ENCODE peak calls at places on chromosomes 16 and 17, in nine cellular contexts. X is uterus; C is mesendoderm; P is CD8-positive, alpha-beta T cell; I is upper lobe of right lung; R is psoas muscle; S is naive thymus-derived CD4-positive, alpha-beta T cell; G is heart right ventricle; T is colonic mucosa. D is an unnamed sample.

GRCh38 chr16:31118223-31119155 is 1.0 kb downstream of the KAT8 start:
- DNase-seq in X (no peak), C (no peak), P (no peak), I (no peak), R (no peak), S (no peak), G (no peak), T (no peak), D (no peak)

GRCh38 chr17:54882371-54882770 is 18.3 kb upstream of the TOM1L1 start:
- DNase-seq in X (no peak), C (no peak), P (no peak), I (no peak), R (no peak), S (no peak), G (no peak), T (no peak), D (no peak)

GRCh38 chr17:65749479-65749878 is 188.0 kb upstream of the AXIN2 start:
- DNase-seq in X (no peak), C (no peak), P (no peak), I (no peak), R (no peak), S (no peak), G (no peak), T (no peak), D (no peak)

GRCh38 chr17:77304051-77304745 is 163.4 kb downstream of the SEC14L1 start:
- DNase-seq in X (no peak), C (no peak), P (no peak), I (no peak), R (no peak), S (no peak), G (no peak), T (no peak), D (no peak)

GRCh38 chr16:86880316-86881117 is 302.2 kb downstream of the FOXL1 start:
- DNase-seq in X (no peak), C (no peak), P (no peak), I (peak; percentile 21), R (no peak), S (no peak), G (no peak), T (no peak), D (no peak)

GRCh38 chr16:31874354-31875111 is 926 bp downstream of the ZNF267 start:
- DNase-seq in X (no peak), C (no peak), P (no peak), I (no peak), R (no peak), S (no peak), G (no peak), T (peak; percentile 49), D (peak; percentile 44)

GRCh38 chr16:13995194-13995593 is 75.2 kb downstream of the ERCC4 start:
- DNase-seq in X (no peak), C (no peak), P (no peak), I (no peak), R (no peak), S (no peak), G (no peak), T (no peak), D (no peak)

GRCh38 chr16:81711609-81712329 is 67.3 kb upstream of the PLCG2 start:
- DNase-seq in X (peak; percentile 65), C (peak; percentile 86), P (no peak), I (no peak), R (no peak), S (no peak), G (no peak), T (no peak), D (no peak)

GRCh38 chr17:44906010-44906646 is 6.9 kb upstream of the EFTUD2 start:
- DNase-seq in X (peak; percentile 8), C (peak; percentile 75), P (no peak), I (no peak), R (no peak), S (no peak), G (no peak), T (no peak), D (no peak)

GRCh38 chr16:63922563-63922962 is 1199.3 kb downstream of the CDH11 start:
- DNase-seq in X (no peak), C (no peak), P (no peak), I (no peak), R (no peak), S (no peak), G (no peak), T (no peak), D (no peak)

GRCh38 chr16:57167951-57168350 is 17.9 kb downstream of the PSME3IP1 start:
- DNase-seq in X (no peak), C (peak; percentile 64), P (no peak), I (no peak), R (no peak), S (no peak), G (no peak), T (no peak), D (no peak)

GRCh38 chr16:7867831-7868230 is 535.2 kb downstream of the RBFOX1 start:
- DNase-seq in X (no peak), C (peak; percentile 89), P (no peak), I (no peak), R (no peak), S (no peak), G (no peak), T (no peak), D (no peak)

GRCh38 chr16:17367932-17368331 is 102.8 kb downstream of the XYLT1 start:
- DNase-seq in X (peak; percentile 44), C (peak; percentile 96), P (no peak), I (no peak), R (no peak), S (no peak), G (no peak), T (no peak), D (peak; percentile 49)

GRCh38 chr17:2400474-2400866 is 390 bp downstream of the MNT start:
- DNase-seq in X (no peak), C (peak; percentile 86), P (peak; percentile 37), I (peak; percentile 89), R (peak; percentile 78), S (peak; percentile 50), G (peak; percentile 59), T (peak; percentile 70), D (peak; percentile 82)

GRCh38 chr16:66714659-66715307 is 18.2 kb upstream of the CMTM4 start:
- DNase-seq in X (no peak), C (no peak), P (no peak), I (no peak), R (no peak), S (no peak), G (no peak), T (peak; percentile 63), D (no peak)

GRCh38 chr17:75808905-75809621 is 24.5 kb downstream of the UNK start:
- DNase-seq in X (peak; percentile 78), C (peak; percentile 29), P (no peak), I (no peak), R (peak; percentile 70), S (no peak), G (no peak), T (no peak), D (no peak)

DNA sequence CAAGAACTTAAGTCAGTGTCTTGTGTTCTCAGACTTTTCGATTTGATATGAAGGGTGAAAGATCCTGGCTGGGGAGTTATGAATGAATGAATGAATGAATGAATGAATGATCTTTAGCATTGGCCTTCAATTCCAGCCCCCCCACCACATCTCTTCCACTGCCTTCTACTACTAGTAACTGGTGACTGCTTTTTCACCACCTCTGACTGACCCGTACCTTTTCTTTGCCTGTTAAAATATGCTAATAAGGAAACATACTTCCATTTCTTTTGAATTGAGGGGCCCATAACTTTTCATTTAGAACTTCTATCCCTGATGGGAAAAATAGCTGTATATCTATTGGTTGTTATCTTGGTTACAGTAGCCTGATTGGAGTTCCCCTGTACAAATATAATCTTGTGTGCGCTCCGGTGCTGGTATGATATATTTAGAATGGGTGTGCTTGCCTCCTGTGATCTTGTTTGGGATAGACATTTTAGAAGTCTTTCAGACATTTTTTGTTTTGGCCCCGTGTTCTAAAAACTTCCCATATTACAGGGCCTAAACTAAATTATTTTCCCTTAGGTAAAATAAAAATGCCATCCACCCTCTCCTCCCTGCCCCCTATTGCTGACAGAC is 3.4 kb downstream of the LYRM1 start:
- DNase-seq in X (no peak), C (no peak), P (no peak), I (no peak), R (no peak), S (no peak), G (no peak), T (no peak), D (no peak)
- H3K27ac ChIP-seq in X (peak overlapping the region; percentile 100), C (no peak overlapping the region), P (no peak overlapping the region), I (peak overlapping the region; percentile 98), R (peak overlapping the region; percentile 47), S (peak overlapping the region; percentile 27), G (peak overlapping the region; percentile 97), T (peak overlapping the region; percentile 46), D (peak overlapping the region; percentile 68)

GRCh38 chr17:34579979-34580684 is 750 bp downstream of the TMEM132E start:
- DNase-seq in X (no peak), C (peak; percentile 56), P (no peak), I (peak; percentile 60), R (no peak), S (no peak), G (peak; percentile 36), T (no peak), D (no peak)
- H3K4me3 ChIP-seq in X (peak overlapping the region; percentile 41), C (no peak overlapping the region), P (peak overlapping the region; percentile 46), I (peak overlapping the region; percentile 62), R (peak overlapping the region; percentile 72), S (peak overlapping the region; percentile 27), G (peak overlapping the region; percentile 50), T (peak overlapping the region; percentile 34), D (peak overlapping the region; percentile 14)

DNA sequence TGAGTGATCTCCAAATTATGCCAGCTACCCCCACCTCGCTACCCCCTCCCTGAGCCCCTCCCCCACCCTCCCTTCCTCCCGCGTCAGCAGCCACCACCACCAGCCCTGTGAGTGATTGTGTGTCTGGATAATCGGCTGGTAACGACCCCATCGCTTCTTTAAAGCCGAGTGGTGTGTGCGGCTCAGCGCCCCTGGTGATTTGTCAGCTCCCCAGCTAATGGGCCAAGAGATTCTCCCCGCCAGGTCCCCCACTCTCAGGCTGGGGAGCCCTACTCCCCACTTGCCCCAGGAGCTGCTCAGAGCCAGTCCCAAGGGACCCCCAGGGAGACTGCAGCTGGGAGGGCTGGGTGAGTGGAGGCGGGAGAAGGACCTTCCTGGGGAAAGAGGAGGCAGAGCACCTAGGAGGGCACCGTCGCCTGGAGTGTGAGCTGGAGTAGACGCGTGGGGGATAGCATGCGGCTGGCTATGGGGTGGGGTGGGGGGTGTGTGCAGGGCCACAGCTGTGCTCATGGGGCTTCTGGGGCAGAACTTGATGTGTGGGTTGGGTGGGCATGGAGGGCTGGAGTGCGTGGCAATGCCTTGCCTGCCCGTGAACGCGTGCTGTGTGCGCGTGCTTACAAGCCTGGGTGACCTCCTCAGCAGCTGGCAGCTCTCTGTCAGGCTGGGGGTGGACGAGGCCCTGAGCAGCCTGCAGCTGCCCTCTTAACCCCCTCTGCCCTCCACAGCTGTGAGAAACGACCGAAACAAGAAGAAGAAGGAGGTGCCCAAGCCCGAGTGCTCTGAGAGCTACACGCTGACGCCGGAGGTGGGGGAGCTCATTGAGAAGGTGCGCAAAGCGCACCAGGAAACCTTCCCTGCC is 13.1 kb downstream of the GJD3 start:
- DNase-seq in X (no peak), C (no peak), P (no peak), I (no peak), R (peak; percentile 48), S (no peak), G (no peak), T (peak; percentile 16), D (no peak)
- H3K36me3 ChIP-seq in X (no peaks in the 10 kb centered on the region), C (peaks cover 4% of the 10 kb centered on the region), P (peaks cover 39% of the 10 kb centered on the region), I (peaks cover 71% of the 10 kb centered on the region), R (peaks cover 7% of the 10 kb centered on the region), S (peaks cover 71% of the 10 kb centered on the region), G (peaks cover 3% of the 10 kb centered on the region), T (peaks cover 6% of the 10 kb centered on the region), D (peaks cover 79% of the 10 kb centered on the region)

DNA sequence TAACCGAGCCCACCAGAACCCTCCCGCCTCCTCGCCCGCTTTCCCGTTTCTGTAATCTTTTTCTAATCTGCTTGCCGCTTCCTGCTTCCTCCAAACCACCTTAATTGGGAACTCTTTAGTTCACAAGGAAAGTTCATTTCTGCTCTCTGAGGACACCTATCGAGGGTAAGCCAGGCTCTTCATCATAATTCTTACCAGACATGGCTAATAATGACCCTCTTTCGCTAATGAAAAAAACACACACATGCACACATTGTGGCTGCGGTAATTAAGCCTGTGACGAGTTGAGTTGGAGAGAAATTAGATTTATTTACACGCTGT is 100.7 kb downstream of the ZNF423 start:
- DNase-seq in X (peak; percentile 45), C (peak; percentile 94), P (no peak), I (no peak), R (no peak), S (no peak), G (no peak), T (peak; percentile 42), D (no peak)
- H3K27ac ChIP-seq in X (peak overlapping the region; percentile 66), C (peak overlapping the region; percentile 98), P (no peak overlapping the region), I (peak overlapping the region; percentile 69), R (peak overlapping the region; percentile 63), S (no peak overlapping the region), G (peak overlapping the region; percentile 90), T (no peak overlapping the region), D (no peak overlapping the region)